ENCODE peak calls at places on chromosomes 13 and 19, in seven cellular contexts. V is heart right ventricle, R is WERI-Rb-1, S is cardiac muscle cell, M is AG09309, G is IMR-90, H is ascending aorta. Y is an unnamed sample.

GRCh38 chr19:16637535-16637934 is 9.5 kb upstream of the MED26 start:
- DNase-seq in S (no peak), H (no peak), M (no peak), G (peak; percentile 27), V (no peak), R (no peak), Y (no peak)

GRCh38 chr13:59690857-59691500 is 472.7 kb downstream of the DIAPH3 start:
- DNase-seq in V (no peak), R (no peak), H (no peak), G (no peak), S (no peak), M (no peak), Y (no peak)

GRCh38 chr19:5893907-5894703 is 9.5 kb downstream of the NDUFA11 start:
- DNase-seq in H (peak; percentile 76), M (no peak), S (no peak), V (peak; percentile 66), G (no peak), R (no peak), Y (no peak)

GRCh38 chr19:38079926-38080380 is 144.1 kb downstream of the DPF1 start:
- DNase-seq in V (no peak), R (no peak), M (peak; percentile 77), G (peak; percentile 95), S (peak; percentile 77), H (no peak), Y (peak; percentile 80)

GRCh38 chr13:42466123-42466522 is 107.8 kb upstream of the TNFSF11 start:
- DNase-seq in G (no peak), M (no peak), S (no peak), V (no peak), R (no peak), H (no peak), Y (no peak)

GRCh38 chr19:29491491-29491890 is 34.3 kb upstream of the VSTM2B start:
- DNase-seq in H (no peak), R (no peak), M (no peak), S (no peak), V (no peak), G (no peak), Y (no peak)

GRCh38 chr19:43470288-43470687 is 4.9 kb upstream of the LYPD3 start:
- DNase-seq in H (no peak), S (peak; percentile 7), R (no peak), G (peak; percentile 93), V (no peak), M (no peak), Y (no peak)

GRCh38 chr19:16061943-16062342 is 14.4 kb upstream of the TPM4 start:
- DNase-seq in R (no peak), H (no peak), V (no peak), S (no peak), G (no peak), M (no peak), Y (no peak)

GRCh38 chr13:57682128-57682716 is 50.7 kb downstream of the PCDH17 start:
- DNase-seq in V (no peak), S (no peak), M (no peak), R (no peak), H (no peak), G (no peak), Y (no peak)

GRCh38 chr13:85525411-85525810 is 273.8 kb downstream of the SLITRK6 start:
- DNase-seq in V (no peak), M (no peak), G (no peak), S (no peak), R (no peak), H (no peak), Y (no peak)

GRCh38 chr19:34255546-34255945 is 1.2 kb downstream of the GARRE1 start:
- DNase-seq in M (no peak), R (no peak), G (no peak), V (no peak), S (no peak), H (no peak), Y (no peak)

DNA sequence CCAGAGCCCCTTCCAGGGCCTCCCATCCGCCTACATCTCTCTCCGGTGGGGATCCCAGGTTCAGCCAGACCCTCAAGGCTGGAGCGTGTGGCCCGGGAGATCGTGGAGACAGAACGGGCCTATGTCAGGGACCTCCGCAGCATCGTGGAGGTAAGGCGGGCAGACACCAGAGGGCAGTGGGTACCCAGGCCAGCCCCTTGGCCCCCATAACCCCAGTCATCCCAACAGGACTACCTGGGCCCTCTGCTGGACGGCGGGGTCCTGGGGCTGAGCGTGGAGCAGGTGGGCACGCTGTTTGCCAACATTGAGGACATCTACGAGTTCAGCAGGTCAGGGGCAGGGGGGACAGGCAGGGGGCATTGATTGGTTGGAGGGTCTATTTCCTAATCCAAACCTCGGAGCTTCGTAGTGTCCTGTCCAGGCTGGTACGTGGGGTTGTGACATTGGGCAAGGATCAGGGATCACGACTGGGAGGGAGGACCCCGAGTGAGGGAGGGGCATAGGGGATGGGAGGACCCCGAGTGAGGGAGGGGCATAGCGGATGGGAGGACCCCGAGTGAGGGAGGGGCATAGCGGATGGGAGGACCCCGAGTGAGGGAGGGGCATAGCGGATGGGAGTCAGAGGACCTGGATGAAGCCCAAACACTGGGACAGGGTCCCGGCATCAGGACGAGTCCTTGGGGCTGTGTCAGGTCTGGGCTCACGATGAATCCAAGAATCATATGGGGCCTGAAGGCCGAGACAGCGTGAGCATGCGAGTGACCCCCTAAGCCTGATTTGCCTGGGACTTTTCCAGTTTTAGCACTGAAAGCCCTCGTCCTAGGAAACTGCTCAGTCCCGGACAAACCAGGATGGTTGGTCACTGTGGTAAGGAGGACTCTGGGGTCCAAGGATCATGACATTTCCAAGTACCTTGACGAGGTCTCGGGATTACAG is 2.9 kb downstream of the PLEKHG2 start:
- DNase-seq in G (no peak), R (no peak), S (no peak), H (peak; percentile 74), V (no peak), M (no peak), Y (no peak)
- H3K4me3 ChIP-seq in G (peak overlapping the region; percentile 90), R (no peak overlapping the region), S (no peak overlapping the region), H (peak overlapping the region; percentile 66), V (peak overlapping the region; percentile 97), M (peak overlapping the region; percentile 65), Y (peak overlapping the region; percentile 97)

GRCh38 chr19:13880059-13880672 is 3.2 kb downstream of the NANOS3 start:
- DNase-seq in S (peak; percentile 97), H (peak; percentile 99), V (peak; percentile 99), M (peak; percentile 77), R (peak; percentile 95), G (peak; percentile 93), Y (peak; percentile 89)
- H3K4me3 ChIP-seq in S (no peak overlapping the region), H (peak overlapping the region; percentile 26), V (peak overlapping the region; percentile 37), M (peak overlapping the region; percentile 7), R (peak overlapping the region; percentile 39), G (no peak overlapping the region), Y (no peak overlapping the region)

DNA sequence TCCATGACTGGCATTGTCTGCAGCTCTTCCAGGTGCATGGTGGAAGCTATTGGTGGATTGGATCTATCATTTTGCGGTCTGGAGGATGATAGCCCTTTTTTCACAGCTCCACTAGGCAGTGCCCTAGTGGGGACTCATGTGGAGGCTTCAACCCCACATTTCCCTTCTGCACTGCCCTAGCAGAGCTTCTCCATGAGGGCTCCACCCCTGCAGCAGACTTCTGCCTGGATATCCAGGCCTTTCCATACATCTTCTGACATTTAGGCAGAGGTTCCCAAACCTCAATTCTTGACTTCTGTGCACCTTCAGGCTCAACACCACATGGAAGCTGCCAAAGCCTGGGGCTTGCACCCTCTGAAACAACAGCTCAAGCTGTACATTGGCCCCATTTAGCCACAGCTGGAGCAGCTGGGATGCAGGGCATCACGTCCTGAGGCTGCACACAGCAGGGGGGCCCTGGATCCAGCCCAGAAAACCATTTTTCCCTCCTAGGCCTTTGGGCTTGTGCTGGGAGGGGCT is 800.2 kb upstream of the MIR17HG start:
- DNase-seq in S (no peak), V (no peak), M (no peak), H (no peak), R (no peak), G (no peak), Y (no peak)
- H3K4me3 ChIP-seq in S (no peak overlapping the region), V (no peak overlapping the region), M (no peak overlapping the region), H (no peak overlapping the region), R (no peak overlapping the region), G (no peak overlapping the region), Y (no peak overlapping the region)

GRCh38 chr19:40549007-40549708 is 27.5 kb upstream of the SHKBP1 start:
- DNase-seq in S (peak; percentile 54), R (peak; percentile 90), H (no peak), V (peak; percentile 66), G (peak; percentile 39), M (no peak), Y (peak; percentile 8)
- H3K4me3 ChIP-seq in S (no peak overlapping the region), R (peak overlapping the region; percentile 31), H (no peak overlapping the region), V (no peak overlapping the region), G (no peak overlapping the region), M (no peak overlapping the region), Y (no peak overlapping the region)

GRCh38 chr19:41397086-41398041 is at the start of the genes BCKDHA and EXOSC5:
- DNase-seq in V (peak; percentile 99), G (peak; percentile 100), H (peak; percentile 100), S (peak; percentile 100), R (peak; percentile 99), M (peak; percentile 99), Y (peak; percentile 100)
- H3K4me3 ChIP-seq in V (peak within 1 kb of the TSS; percentile 90), G (peak within 1 kb of the TSS; percentile 79), H (peak within 1 kb of the TSS; percentile 72), S (peak within 1 kb of the TSS; percentile 98), R (peak within 1 kb of the TSS; percentile 100), M (peak within 1 kb of the TSS; percentile 88), Y (peak within 1 kb of the TSS; percentile 100)

GRCh38 chr19:1260749-1261511 is 8.2 kb upstream of the CIRBP start:
- DNase-seq in G (peak; percentile 96), H (peak; percentile 98), R (peak; percentile 95), V (peak; percentile 99), S (peak; percentile 98), M (peak; percentile 80), Y (peak; percentile 88)

GRCh38 chr19:1259206-1259872 is 9.8 kb upstream of the CIRBP start:
- DNase-seq in H (no peak), M (no peak), R (peak; percentile 68), S (peak; percentile 68), G (peak; percentile 51), V (peak; percentile 85), Y (no peak)

GRCh38 chr19:1258707-1259205 is 10.4 kb downstream of the MIDN start:
- DNase-seq in R (no peak), S (no peak), V (no peak), H (no peak), G (no peak), M (no peak), Y (no peak)

GRCh38 chr19:1261512-1261862 is 7.6 kb upstream of the CIRBP start:
- DNase-seq in H (no peak), R (no peak), S (no peak), M (no peak), V (no peak), G (no peak), Y (no peak)

GRCh38 chr19:1259873-1260748 is 9.0 kb upstream of the CIRBP start:
- DNase-seq in M (no peak), R (no peak), G (no peak), H (no peak), V (no peak), S (no peak), Y (no peak)
- H3K4me3 ChIP-seq in M (peak overlapping the region; percentile 20), R (peak overlapping the region; percentile 64), G (no peak overlapping the region), H (no peak overlapping the region), V (peak overlapping the region; percentile 69), S (peak overlapping the region; percentile 43), Y (peak overlapping the region; percentile 6)

GRCh38 chr13:76016799-76017198 is 380.7 kb downstream of the LMO7 start:
- DNase-seq in V (no peak), G (peak; percentile 23), M (no peak), R (peak; percentile 27), H (no peak), S (peak; percentile 40), Y (no peak)
- H3K4me3 ChIP-seq in V (no peak overlapping the region), G (no peak overlapping the region), M (no peak overlapping the region), R (no peak overlapping the region), H (no peak overlapping the region), S (no peak overlapping the region), Y (no peak overlapping the region)

DNA sequence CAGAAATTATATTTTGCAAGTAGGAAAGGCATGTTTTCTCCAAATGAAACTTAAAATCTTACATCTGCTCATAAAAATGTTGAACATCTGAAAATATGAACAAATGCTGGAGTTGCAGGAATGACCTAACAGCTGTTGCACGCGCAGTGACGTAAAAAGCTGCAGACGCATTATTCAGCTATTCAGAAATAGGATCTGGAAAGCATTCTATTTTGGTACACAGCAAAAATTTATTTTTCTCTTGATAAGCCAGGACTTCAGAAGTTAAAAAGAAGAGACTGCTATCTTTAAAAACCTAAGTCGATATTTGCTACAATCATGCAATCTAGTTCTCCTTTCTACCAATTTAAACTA is 36.9 kb upstream of the STARD13 start:
- DNase-seq in G (peak; percentile 95), S (peak; percentile 82), V (peak; percentile 16), H (peak; percentile 79), R (no peak), M (no peak), Y (no peak)
- H3K4me3 ChIP-seq in G (peak overlapping the region; percentile 27), S (no peak overlapping the region), V (peak overlapping the region; percentile 26), H (peak overlapping the region; percentile 16), R (no peak overlapping the region), M (no peak overlapping the region), Y (no peak overlapping the region)

Y was measured in astrocyte of the cerebellum.